ENCODE peak calls at places on chromosome 5, in five cellular contexts. R is mesothelial cell of epicardium; I is CD8-positive, alpha-beta T cell; Y is BJ; J is tibial artery. T is an unnamed sample.

GRCh38 chr5:9604416-9604815 is 25.7 kb downstream of the TAS2R1 start:
- DNase-seq in R (no peak), I (no peak), Y (no peak), J (no peak), T (no peak)

GRCh38 chr5:10849278-10849677 is 88.2 kb upstream of the DAP start:
- DNase-seq in R (no peak), I (no peak), Y (no peak), J (no peak), T (no peak)

GRCh38 chr5:33997331-33997983 is 10.4 kb downstream of the AMACR start:
- DNase-seq in R (no peak), I (peak), Y (peak), J (peak), T (no peak)

GRCh38 chr5:66972004-66972403 is 224.6 kb downstream of the CD180 start:
- DNase-seq in R (no peak), I (no peak), Y (no peak), J (no peak), T (no peak)

GRCh38 chr5:6551287-6551954 is 81.4 kb downstream of the NSUN2 start:
- DNase-seq in R (peak), I (no peak), Y (no peak), J (no peak), T (no peak)

GRCh38 chr5:169591636-169592035 is 8.1 kb downstream of the SPDL1 start:
- DNase-seq in R (no peak), I (no peak), Y (no peak), J (no peak), T (no peak)

GRCh38 chr5:55600536-55601208 is 65.9 kb upstream of the PLPP1 start:
- DNase-seq in R (no peak), I (no peak), Y (no peak), J (peak), T (no peak)

GRCh38 chr5:538801-539468 is 14.7 kb upstream of the SLC9A3 start:
- DNase-seq in R (no peak), I (no peak), Y (no peak), J (no peak), T (no peak)

GRCh38 chr5:135373747-135374515 is 25.1 kb downstream of the MACROH2A1 start:
- DNase-seq in R (no peak), I (no peak), Y (no peak), J (no peak), T (no peak)

GRCh38 chr5:21802869-21803490 is 1050.2 kb downstream of the CDH12 start:
- DNase-seq in R (no peak), I (no peak), Y (no peak), J (no peak), T (no peak)

GRCh38 chr5:107484261-107484660 is 186.5 kb downstream of the EFNA5 start:
- DNase-seq in R (no peak), I (no peak), Y (no peak), J (no peak), T (no peak)

GRCh38 chr5:65394078-65394477 is 87.6 kb downstream of the ADAMTS6 start:
- DNase-seq in R (no peak), I (no peak), Y (peak), J (peak), T (no peak)

GRCh38 chr5:60718186-60718892 is 18.4 kb upstream of the DEPDC1B start:
- DNase-seq in R (no peak), I (no peak), Y (no peak), J (no peak), T (no peak)

GRCh38 chr5:59380350-59380951 is 513.1 kb downstream of the PDE4D start:
- DNase-seq in R (no peak), I (no peak), Y (peak), J (no peak), T (no peak)

GRCh38 chr5:55694152-55694830 is 17.8 kb downstream of the SLC38A9 start:
- DNase-seq in R (no peak), I (no peak), Y (no peak), J (no peak), T (no peak)

DNA sequence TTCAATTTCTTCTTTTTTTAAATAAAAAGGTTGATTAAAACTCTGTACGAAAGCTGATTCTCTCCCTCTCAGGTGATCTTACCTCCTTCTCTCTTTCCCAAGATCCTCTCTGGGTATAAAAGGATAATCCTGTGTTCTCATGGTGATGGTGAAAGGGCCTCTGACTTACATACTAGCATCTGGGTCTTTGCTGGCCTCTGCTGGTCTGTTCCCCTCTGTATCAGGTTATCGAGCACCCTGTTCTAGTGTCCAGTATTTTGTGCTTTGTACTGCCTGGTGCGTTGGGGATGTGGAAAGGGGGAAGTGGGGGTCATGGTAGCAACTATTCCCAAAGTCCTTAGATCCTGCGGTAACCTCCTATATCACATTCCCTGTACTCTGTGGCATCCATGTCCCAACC is 328.9 kb downstream of the NR2F1-AS1 start:
- DNase-seq in R (no peak), I (no peak), Y (no peak), J (no peak), T (no peak)
- TF ChIP-seq CTCF in R (no peak), I (no peak), Y (no peak), J (no peak), T (no peak)

GRCh38 chr5:57447656-57448055 is 35.0 kb downstream of the ACTBL2 start:
- DNase-seq in R (no peak), I (no peak), Y (peak), J (no peak), T (no peak)

GRCh38 chr5:57448287-57448686 is 34.3 kb downstream of the ACTBL2 start:
- DNase-seq in R (no peak), I (no peak), Y (no peak), J (no peak), T (no peak)

GRCh38 chr5:57445006-57445714 is 37.5 kb downstream of the ACTBL2 start:
- DNase-seq in R (no peak), I (no peak), Y (no peak), J (no peak), T (no peak)

GRCh38 chr5:57446966-57447365 is 35.6 kb downstream of the ACTBL2 start:
- DNase-seq in R (no peak), I (no peak), Y (no peak), J (no peak), T (no peak)

DNA sequence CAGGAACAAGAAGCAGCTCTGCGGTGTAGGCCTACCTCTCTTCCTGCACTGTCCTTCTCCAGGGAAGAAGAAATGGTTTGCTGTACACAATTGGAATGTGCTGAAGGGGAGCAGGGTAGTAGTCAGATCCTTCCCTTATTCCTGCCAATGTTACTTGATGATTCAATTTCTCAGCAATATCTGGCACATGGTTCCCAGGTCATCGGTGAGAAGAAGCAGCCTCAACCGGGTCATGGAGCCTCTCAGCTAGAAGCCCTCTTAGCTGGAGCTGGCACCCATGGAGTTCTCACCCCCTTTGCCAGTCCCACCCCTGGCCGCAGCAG is 36.9 kb downstream of the ACTBL2 start:
- DNase-seq in R (no peak), I (no peak), Y (no peak), J (no peak), T (no peak)
- TF ChIP-seq CTCF in R (no peak), I (no peak), Y (no peak), J (no peak), T (no peak)

DNA sequence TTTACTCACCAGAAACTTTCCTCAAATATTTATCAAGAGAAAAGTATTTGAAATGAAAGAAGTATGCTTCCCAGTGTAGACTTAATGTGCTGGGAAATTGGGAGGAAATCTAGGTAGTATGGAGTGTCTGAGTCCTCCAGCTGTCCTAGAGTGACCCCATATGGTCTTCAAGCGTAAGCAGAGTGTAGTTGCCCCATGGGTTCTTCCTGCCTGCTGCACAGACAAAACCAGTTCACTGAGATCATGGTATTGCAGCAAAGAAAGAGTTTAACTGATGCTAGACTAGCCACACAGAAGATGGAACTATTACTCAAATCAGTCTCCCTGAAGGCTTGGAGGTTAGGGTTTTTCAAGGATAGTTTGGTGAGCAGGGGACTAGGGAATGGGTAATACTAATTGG is 114.9 kb upstream of the PRLR start:
- DNase-seq in R (no peak), I (no peak), Y (no peak), J (no peak), T (no peak)
- TF ChIP-seq CTCF in R (no peak), I (no peak), Y (no peak), J (no peak), T (no peak)

GRCh38 chr5:124843596-124843899 is 97.1 kb upstream of the ZNF608 start:
- DNase-seq in R (no peak), I (no peak), Y (no peak), J (no peak), T (no peak)

GRCh38 chr5:124841829-124842712 is 95.6 kb upstream of the ZNF608 start:
- DNase-seq in R (no peak), I (no peak), Y (no peak), J (peak), T (no peak)

GRCh38 chr5:124839371-124839998 is 93.0 kb upstream of the ZNF608 start:
- DNase-seq in R (no peak), I (no peak), Y (no peak), J (no peak), T (no peak)

GRCh38 chr5:124844371-124844770 is 97.9 kb upstream of the ZNF608 start:
- DNase-seq in R (no peak), I (no peak), Y (no peak), J (no peak), T (no peak)

GRCh38 chr5:124842725-124843595 is 96.5 kb upstream of the ZNF608 start:
- DNase-seq in R (no peak), I (no peak), Y (no peak), J (peak), T (no peak)
- TF ChIP-seq CTCF in R (no peak), I (no peak), Y (no peak), J (no peak), T (no peak)

DNA sequence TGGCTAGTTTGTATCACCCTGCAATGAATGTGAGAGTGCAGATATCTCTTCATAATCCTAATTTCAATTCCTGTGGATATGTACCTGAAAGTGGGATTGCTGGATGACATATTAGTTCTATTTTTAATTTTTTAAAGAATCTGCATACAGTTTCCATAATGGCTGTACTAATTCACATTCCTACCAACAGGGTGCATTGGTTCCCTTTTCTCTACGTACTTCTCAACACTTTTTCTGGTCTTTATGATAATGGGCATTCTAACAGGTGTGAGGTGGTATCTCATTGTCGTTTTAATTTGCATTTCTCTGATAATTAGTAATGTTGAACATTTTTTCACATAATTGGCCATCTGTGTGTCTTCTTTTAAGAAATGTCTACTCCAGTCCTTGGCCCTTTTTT is 927.5 kb downstream of the DTWD2 start:
- DNase-seq in R (no peak), I (no peak), Y (no peak), J (no peak), T (no peak)
- TF ChIP-seq CTCF in R (peak), I (no peak), Y (peak), J (no peak), T (peak)

T was measured in D721Med.